ENCODE peak calls at places on chromosome 11, in five cellular contexts. T is AG04450; X is tibial artery; G is CD4-positive, alpha-beta T cell; L is WTC11. B is an unnamed sample.

GRCh38 chr11:77129069-77129840 is 1.2 kb downstream of the MYO7A start:
- DNase-seq in T (no peak), X (no peak), L (no peak), G (no peak), B (no peak)

GRCh38 chr11:1128333-1129142 is 29.2 kb upstream of the MUC5AC start:
- DNase-seq in G (no peak), T (no peak), X (peak), L (peak), B (no peak)

GRCh38 chr11:127230392-127230791 is 229.8 kb upstream of the KIRREL3 start:
- DNase-seq in G (no peak), L (no peak), X (no peak), T (no peak), B (no peak)

GRCh38 chr11:11722246-11722645 is 100.4 kb upstream of the GALNT18 start:
- DNase-seq in G (no peak), L (no peak), X (no peak), T (no peak), B (no peak)

GRCh38 chr11:76810151-76810853 is 27.1 kb downstream of the TSKU start:
- DNase-seq in G (no peak), X (no peak), L (no peak), T (no peak), B (peak)

GRCh38 chr11:3161720-3162409 is 3.2 kb downstream of the OSBPL5 start:
- DNase-seq in T (no peak), X (peak), L (peak), G (no peak), B (no peak)

GRCh38 chr11:70521475-70522260 is 123.3 kb downstream of the CTTN start:
- DNase-seq in G (no peak), T (no peak), X (no peak), L (no peak), B (no peak)

GRCh38 chr11:91981995-91982394 is 242.6 kb upstream of the FAT3 start:
- DNase-seq in G (no peak), T (peak), X (peak), L (no peak), B (peak)

GRCh38 chr11:103619480-103619879 is 417.0 kb upstream of the DDI1 start:
- DNase-seq in L (no peak), G (no peak), T (no peak), X (no peak), B (no peak)

GRCh38 chr11:105577645-105578044 is 32.2 kb upstream of the GRIA4 start:
- DNase-seq in L (no peak), T (peak), X (no peak), G (no peak), B (peak)

GRCh38 chr11:64762916-64763803 is 3.4 kb upstream of the PYGM start:
- DNase-seq in L (peak), T (no peak), X (peak), G (peak), B (peak)

GRCh38 chr11:123653997-123654565 is 343 bp downstream of the SCN3B start:
- DNase-seq in T (peak), X (no peak), G (peak), L (peak), B (peak)

GRCh38 chr11:123183391-123184099 is 11.5 kb downstream of the CLMP start:
- DNase-seq in X (no peak), G (no peak), T (no peak), L (no peak), B (peak)

GRCh38 chr11:44804449-44805151 is 77.8 kb downstream of the TSPAN18 start:
- DNase-seq in G (no peak), T (no peak), X (no peak), L (no peak), B (peak)

GRCh38 chr11:107496011-107496410 is 38.4 kb upstream of the CWF19L2 start:
- DNase-seq in G (no peak), T (peak), X (no peak), L (no peak), B (peak)

GRCh38 chr11:18013790-18014507 is 1.1 kb upstream of the SERGEF start:
- DNase-seq in L (peak), T (no peak), X (no peak), G (no peak), B (peak)

GRCh38 chr11:61148016-61148640 is 13.1 kb downstream of the VPS37C start:
- DNase-seq in L (no peak), T (no peak), G (no peak), X (no peak), B (no peak)

GRCh38 chr11:65225284-65226102 is 36.3 kb upstream of the POLA2 start:
- DNase-seq in G (peak), L (peak), X (peak), T (peak), B (peak)

GRCh38 chr11:111269146-111269868 is 23.8 kb downstream of the POU2AF2 start:
- DNase-seq in X (no peak), T (no peak), G (no peak), L (no peak), B (peak)

GRCh38 chr11:116689413-116690127 is 83.2 kb downstream of the BUD13 start:
- DNase-seq in G (no peak), X (no peak), T (no peak), L (no peak), B (no peak)

GRCh38 chr11:130133716-130134115 is 25.9 kb upstream of the ST14 start:
- DNase-seq in G (no peak), X (no peak), L (no peak), T (no peak), B (no peak)

GRCh38 chr11:127890026-127890611 is 697.2 kb downstream of the ETS1 start:
- DNase-seq in X (no peak), G (no peak), T (no peak), L (no peak), B (peak)

GRCh38 chr11:125356736-125357292 is 139.3 kb downstream of the FEZ1 start:
- DNase-seq in X (no peak), G (no peak), T (no peak), L (no peak), B (no peak)
- TF ChIP-seq CTCF in X (no peak), G (no peak), T (no peak), L (no peak), B (no peak)

DNA sequence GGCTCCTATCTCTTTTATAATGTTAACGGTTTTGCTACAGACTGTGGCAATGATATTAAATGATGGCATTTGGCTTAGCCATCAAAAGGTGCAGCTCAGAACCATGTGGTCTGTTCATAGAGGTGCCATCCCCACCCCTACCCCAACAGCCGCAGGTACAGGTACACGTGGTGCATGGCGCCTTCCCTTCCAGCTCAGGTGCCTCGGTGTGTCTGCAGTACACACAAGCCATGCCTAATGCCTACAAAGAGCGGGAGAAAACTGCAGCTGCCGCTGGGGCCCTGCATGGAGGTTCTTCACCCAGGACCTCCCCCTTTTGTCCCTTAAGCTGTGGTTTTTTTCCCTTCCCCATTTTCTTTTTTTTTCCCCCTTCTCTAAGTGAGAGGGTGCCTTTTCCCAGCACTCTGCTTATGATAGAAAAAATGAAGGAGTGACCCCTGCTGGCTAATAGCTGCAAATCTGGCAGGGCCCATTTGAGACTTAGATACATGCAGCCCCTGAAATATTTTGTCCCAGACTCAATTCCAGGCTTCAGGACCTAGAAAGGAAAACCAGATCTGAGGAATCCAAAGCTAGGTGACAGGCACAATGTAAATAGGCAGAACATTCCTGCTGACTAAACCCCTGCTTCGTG is 6.5 kb downstream of the OR52M1 start:
- DNase-seq in L (no peak), T (no peak), G (no peak), X (no peak), B (peak)
- TF ChIP-seq CTCF in L (no peak), T (peak), G (no peak), X (no peak), B (peak)

GRCh38 chr11:114025329-114025907 is 34.1 kb upstream of the ZBTB16 start:
- DNase-seq in G (no peak), T (no peak), L (no peak), X (no peak), B (no peak)

GRCh38 chr11:114027396-114027795 is 32.1 kb upstream of the ZBTB16 start:
- DNase-seq in X (no peak), L (no peak), G (no peak), T (no peak), B (no peak)

GRCh38 chr11:114031599-114032320 is 27.8 kb upstream of the ZBTB16 start:
- DNase-seq in L (no peak), T (no peak), X (peak), G (no peak), B (no peak)

GRCh38 chr11:114026355-114026754 is 33.2 kb upstream of the ZBTB16 start:
- DNase-seq in L (peak), X (no peak), G (no peak), T (no peak), B (peak)

GRCh38 chr11:114027941-114028340 is 31.6 kb upstream of the ZBTB16 start:
- DNase-seq in G (no peak), T (no peak), X (no peak), L (no peak), B (no peak)
- TF ChIP-seq CTCF in G (no peak), T (no peak), X (no peak), L (no peak), B (no peak)

DNA sequence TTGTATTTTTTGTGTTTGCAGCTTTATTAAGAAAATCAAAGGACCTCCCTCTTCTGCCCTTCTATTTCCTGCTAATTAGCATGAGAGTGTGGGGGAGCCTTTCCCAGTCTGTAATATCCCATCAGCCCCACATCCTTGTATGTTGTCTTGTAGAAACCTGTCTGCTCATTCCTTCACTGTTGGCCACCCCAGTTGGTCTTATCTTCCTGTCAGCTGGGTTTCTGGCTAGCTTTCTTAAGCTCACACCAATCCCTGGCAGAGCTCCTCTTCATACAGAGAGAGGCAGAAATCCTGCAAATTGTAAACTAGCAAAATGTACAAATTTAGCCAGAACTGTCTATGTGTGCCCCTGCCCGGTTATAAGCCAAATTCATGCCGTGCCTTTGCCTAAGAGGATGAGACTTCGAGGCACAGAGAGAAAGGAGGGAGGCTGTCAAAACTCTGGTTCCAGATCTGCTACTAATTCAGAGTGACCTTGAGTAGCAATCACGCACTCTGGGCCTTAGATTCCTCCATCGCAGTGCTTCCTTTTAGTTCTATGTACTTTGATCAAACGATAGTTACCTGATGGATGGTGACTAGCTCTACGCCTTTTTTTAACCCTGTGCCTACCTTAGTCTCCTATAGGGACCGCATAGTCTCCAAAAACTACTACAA is 200.7 kb downstream of the NAV2 start:
- DNase-seq in L (no peak), G (no peak), X (no peak), T (no peak), B (peak)
- TF ChIP-seq CTCF in L (no peak), G (no peak), X (no peak), T (no peak), B (no peak)

DNA sequence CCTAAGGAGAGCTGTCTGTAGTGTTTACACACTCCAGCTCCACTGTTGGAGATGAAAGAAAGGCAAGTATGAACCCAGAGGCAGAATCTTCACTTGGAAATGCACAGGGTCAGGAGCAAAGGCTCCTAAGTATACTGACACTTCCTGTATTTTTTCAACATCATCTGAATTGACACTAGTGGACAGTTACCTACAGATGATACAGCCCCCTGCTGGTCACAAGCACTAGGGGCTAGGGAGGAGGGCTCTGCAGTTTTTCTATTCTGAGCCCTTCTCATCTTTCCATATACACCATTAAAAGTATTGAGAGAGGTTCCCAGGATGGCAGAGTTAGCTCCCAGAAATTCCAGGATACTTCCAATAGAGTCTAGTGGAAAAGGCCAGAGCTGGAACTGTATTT is 290.3 kb upstream of the API5 start:
- DNase-seq in L (peak), X (no peak), G (no peak), T (no peak), B (no peak)
- TF ChIP-seq CTCF in L (peak), X (no peak), G (no peak), T (no peak), B (no peak)

B was measured in fibroblast of the aortic adventitia.